ENCODE peak calls at places on chromosomes 6 and 20, in four cellular contexts. Y, L, Q and G are unnamed samples.

GRCh38 chr6:162260024-162260423 is 467.5 kb downstream of the PRKN start:
- DNase-seq in Y (no peak), L (no peak), Q (no peak), G (no peak)

GRCh38 chr6:99850841-99851240 is 143.2 kb downstream of the MCHR2 start:
- DNase-seq in L (no peak), Q (no peak), Y (no peak), G (no peak)

GRCh38 chr20:54526801-54527200 is 51.4 kb downstream of the DOK5 start:
- DNase-seq in L (no peak), Q (no peak), Y (no peak), G (no peak)

GRCh38 chr6:70281923-70282902 is 20.7 kb downstream of the COL9A1 start:
- DNase-seq in L (peak), Y (no peak), Q (peak), G (no peak)

GRCh38 chr6:135537782-135538301 is 40.3 kb upstream of the AHI1 start:
- DNase-seq in Y (no peak), Q (no peak), L (no peak), G (no peak)

GRCh38 chr6:29750709-29751108 is 27.5 kb downstream of the HLA-F start:
- DNase-seq in Q (no peak), Y (no peak), L (no peak), G (no peak)

GRCh38 chr6:98672681-98673475 is 161.5 kb upstream of the POU3F2 start:
- DNase-seq in Y (no peak), L (no peak), Q (no peak), G (no peak)

GRCh38 chr6:44712353-44713147 is 325.0 kb downstream of the CDC5L start:
- DNase-seq in Y (no peak), Q (no peak), L (no peak), G (no peak)

DNA sequence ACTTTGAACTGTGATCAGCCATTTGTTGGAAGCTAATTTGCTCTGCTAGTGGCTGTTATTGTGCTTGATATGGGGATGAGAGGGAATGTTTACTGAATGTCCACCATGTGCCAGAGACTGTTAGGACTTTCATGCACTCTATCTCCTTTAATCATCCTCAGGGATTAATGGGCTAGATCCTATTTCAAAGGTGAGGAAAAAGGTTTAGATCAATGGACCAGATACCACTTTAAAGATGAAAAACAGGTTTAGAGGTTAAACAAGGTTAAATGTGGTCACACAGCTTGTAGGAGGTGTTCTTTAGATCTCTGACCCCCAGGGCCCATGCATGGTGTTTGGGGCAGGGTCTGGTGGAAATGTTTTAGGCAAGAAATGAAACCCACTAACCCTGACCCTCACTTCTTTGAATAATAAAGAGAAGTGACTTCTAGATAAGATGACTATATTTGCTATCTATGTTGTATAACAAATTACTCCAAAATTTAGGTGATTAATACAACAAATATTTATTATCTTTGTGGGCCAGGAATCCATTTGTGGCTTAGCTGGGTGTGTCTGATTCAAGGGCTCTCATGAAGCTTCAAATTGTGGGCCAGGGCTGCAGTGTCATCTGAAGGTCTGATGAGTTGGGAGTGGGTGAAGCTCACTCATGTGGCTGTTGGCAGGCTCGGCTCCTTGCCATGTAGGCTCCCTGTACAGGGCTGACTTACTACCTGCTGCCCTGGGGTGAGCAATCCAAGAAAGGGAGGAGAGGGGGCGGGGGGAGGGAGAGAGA is 127.8 kb upstream of the FOXA2 start:
- DNase-seq in Y (no peak), Q (no peak), L (no peak), G (no peak)
- TF ChIP-seq CBX5 in Y (no peak), Q (no peak), L (no peak), G (no peak)

DNA sequence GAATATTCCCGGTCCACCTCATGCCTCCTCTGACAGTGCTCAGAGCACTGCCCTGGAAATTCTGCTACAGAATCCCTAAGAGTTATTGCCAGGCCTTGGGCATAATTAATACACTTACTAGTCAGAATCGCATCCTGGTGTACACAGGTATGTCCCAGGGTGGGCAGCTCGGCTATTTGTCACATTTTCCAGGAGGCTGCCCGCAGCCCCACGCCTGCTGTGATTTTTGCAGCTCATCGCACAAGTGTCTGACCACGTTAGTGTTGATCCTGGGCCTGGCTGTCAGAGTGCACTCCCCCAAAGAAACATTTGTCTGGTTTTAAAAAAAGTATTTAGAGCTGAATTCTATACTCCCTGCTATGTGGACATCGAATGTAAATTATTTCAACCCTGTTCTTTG is 105.4 kb downstream of the CD83 start:
- DNase-seq in Q (no peak), L (no peak), Y (no peak), G (no peak)
- TF ChIP-seq CBX5 in Q (no peak), L (no peak), Y (no peak), G (no peak)

DNA sequence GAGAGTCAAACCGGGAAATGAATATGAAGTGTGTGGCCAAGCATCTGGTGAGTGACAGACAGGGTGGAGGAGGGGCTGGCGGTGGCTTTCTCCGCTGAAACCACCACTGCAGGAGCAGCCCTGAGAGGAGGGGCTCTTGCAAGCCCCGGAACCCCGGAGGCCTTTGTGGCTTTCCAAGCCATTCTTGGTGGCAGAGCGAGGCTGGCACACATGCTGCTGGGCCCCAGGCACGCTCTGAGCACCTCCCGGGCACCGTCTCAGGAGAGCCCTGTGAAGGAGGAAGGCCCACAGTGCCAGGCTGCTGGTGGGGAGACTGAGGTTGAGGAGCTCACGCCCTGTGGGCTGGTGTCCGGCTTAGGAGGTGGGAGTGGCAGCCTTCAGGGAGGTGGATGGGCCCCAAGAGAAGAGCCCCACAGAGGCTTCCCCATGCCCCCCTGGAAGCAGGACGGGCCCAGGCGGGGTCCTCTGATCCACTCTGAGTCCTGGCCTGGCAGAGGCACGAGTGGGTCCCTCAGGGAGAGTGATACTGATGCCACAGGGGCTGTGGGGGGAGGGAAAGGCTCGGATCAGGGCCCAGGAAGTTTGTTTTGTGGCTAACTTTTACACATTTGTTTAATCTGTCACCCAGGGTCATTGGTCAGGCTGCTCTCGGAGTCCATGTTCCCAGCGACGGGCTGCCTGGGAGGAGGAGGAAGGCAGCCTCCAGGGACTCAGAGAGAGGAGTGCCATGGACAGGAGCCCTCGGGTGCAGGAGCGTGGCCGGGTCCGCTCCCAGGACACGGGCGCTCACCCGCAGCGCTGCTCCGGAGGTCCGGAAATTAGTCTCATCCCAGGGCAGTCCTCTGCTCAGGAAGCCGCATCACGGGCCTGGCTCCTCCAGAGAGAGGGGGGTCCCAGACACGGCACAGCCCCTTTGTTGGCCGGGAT is 170.7 kb downstream of the ERMARD start:
- DNase-seq in Q (no peak), Y (no peak), L (no peak), G (peak)
- TF ChIP-seq CBX5 in Q (no peak), Y (no peak), L (no peak), G (no peak)

DNA sequence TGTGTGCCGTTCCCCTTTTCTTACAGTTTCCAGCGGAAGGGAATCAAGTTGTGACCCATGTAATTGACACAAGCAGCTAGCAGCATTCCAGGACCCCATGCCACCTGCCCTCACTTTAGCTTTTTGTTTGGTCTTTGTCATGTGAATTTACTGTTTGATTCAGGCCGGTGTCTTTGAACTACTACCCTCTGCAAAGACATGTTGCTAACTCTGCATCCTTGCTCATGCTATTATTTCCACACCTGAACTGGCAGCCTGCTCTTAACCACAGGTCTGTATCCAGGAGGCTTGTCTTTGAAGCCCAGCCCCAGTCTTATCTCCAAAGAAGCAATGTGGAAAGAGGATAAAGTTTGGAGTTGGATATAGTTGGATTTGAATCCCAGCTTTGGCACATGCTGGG is 52.2 kb downstream of the RALY start:
- DNase-seq in Y (no peak), Q (no peak), L (peak), G (peak)
- TF ChIP-seq CBX5 in Y (no peak), Q (no peak), L (no peak), G (no peak)

DNA sequence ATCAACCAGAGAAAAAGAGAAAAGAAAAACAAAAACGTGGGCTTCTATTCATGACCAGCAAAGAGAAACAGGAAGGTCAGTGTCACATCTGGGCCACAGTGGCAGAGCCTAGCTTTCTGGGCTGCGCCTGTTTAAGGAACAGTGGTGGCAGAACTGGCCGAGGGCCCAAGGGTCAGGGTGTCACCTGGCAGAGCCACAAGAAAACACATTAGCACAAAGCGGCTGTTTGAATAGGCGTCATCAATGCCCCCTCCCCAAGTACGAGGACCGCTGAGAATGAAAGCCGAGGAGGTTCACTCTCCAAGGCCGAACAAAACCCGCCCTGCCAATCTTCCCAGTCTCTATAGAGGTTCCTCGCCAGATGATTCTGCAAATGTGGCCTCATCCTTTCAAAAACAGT is 125.2 kb upstream of the TRAF3IP2 start:
- DNase-seq in L (no peak), Q (no peak), Y (no peak), G (no peak)
- TF ChIP-seq CBX5 in L (no peak), Q (no peak), Y (no peak), G (no peak)

DNA sequence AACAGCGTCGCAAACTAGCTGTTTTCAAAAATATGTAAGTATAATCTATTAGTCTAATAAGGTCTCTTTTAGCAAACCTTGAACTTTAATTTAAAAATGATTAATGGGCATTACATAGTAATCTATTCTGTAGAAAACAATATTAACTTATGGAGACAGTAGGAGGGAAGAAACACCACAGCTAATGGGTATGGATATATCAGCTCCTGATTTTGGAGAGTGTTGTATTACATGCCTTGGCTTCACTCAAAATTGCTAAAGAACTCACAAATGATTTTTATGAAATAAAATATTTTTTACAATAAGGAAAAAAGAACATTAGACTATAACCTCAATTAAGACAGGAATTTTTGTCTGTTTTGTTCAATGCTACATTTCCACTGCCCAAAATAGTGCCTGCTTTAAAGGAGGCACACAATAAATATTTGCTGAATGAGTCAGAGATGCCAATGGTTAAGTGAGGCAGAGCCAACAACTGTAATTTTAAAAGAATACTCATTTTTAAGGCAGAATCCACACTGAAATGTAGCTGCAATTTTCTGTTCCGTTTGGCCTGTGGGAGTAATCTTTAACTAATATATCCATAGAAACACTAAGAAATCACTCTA is 15.7 kb downstream of the ATG5 start:
- DNase-seq in L (no peak), Q (no peak), Y (no peak), G (peak)
- TF ChIP-seq CBX5 in L (no peak), Q (no peak), Y (no peak), G (no peak)

GRCh38 chr6:35248300-35248699 is 11.2 kb upstream of the ZNF76 start:
- DNase-seq in Y (no peak), L (no peak), Q (peak), G (no peak)

GRCh38 chr6:35244551-35244950 is 15.0 kb upstream of the ZNF76 start:
- DNase-seq in Q (no peak), L (no peak), Y (no peak), G (no peak)

GRCh38 chr6:35248965-35249364 is 10.6 kb upstream of the ZNF76 start:
- DNase-seq in L (no peak), Y (no peak), Q (no peak), G (no peak)

GRCh38 chr6:35251949-35252348 is 7.6 kb upstream of the ZNF76 start:
- DNase-seq in Y (no peak), L (no peak), Q (no peak), G (no peak)

DNA sequence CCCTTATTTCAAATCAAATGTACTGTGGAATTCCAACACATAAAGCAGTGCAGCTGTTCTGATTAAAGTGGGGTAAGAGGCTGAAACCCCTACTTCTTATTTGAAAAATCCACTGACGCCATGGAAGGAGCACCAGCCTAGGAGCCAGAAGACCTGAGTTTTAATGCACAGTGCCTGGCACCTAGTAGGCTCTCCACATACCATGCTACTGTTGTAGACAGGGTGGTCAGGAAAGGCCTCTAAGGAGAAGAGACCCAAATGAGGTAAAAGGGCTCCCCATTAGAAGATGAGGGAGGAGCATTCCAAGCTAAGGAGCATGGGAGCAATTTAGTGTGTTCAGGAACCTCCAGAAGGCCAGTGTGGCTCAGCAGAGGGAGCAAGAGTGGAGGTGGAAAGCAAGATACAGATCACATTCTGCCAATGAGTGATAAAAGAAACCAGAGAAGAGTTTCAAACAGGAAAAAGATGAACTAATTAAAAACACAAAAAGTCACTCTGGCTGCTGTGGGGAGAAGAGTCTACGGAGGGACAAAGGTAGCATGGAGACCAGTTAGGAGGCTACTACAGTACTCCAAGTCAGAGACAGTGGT is 11.8 kb upstream of the ZNF76 start:
- DNase-seq in Y (peak), L (no peak), Q (peak), G (no peak)
- TF ChIP-seq CBX5 in Y (no peak), L (no peak), Q (no peak), G (no peak)

DNA sequence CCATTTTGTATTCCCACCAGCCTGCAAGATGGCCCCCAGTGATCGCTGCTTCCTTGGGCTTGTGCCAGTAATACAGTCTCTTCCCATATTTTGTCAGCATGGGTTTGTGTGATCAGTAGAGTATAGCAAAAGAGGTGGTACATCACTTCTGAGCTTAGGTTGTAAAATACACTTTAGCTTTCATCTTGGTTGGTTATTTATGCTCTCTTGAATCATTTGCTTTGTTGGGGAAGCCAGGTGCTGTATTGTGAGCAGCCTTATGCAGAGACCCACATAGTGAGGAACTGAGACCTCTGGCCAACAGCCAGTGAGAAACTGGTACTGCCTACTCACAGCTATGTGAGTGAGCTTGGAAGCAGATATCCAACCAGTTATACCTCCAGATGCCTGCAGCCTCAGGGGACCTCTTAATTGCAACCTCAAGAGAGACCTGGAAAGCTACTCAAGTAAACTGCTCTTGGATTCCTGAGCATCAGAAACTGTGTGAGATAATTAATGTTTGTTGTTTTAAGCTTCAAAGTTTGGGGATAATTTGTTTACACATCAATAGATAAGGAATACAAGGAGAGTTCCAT is 229.3 kb downstream of the FARS2 start:
- DNase-seq in L (no peak), Q (no peak), Y (no peak), G (no peak)
- TF ChIP-seq CBX5 in L (no peak), Q (no peak), Y (no peak), G (no peak)